ENCODE peak calls at places on chromosomes 13 and 19, in five cellular contexts. M, C, S, H and G are unnamed samples.
A peak's percentile ranks its signal among the peaks of the same experiment; 100 is the strongest.

GRCh38 chr13:27035892-27036235 is 135.7 kb downstream of the USP12 start:
- DNase-seq in M (no peak), C (no peak), S (no peak), H (no peak), G (no peak)

GRCh38 chr13:48403151-48403631 is 9.7 kb downstream of the LPAR6 start:
- DNase-seq in M (no peak), C (no peak), S (peak; percentile 40), H (no peak), G (no peak)

GRCh38 chr19:46904114-46905060 is 43.6 kb downstream of the ARHGAP35 start:
- DNase-seq in M (no peak), C (no peak), S (no peak), H (peak; percentile 42), G (no peak)

GRCh38 chr19:7098096-7098495 is 28.6 kb downstream of the ZNF557 start:
- DNase-seq in M (no peak), C (no peak), S (no peak), H (no peak), G (no peak)

GRCh38 chr19:1020868-1021425 is at the start of gene TMEM259:
- DNase-seq in M (peak; percentile 89), C (peak; percentile 92), S (peak; percentile 92), H (peak; percentile 99), G (peak; percentile 88)

GRCh38 chr13:40476175-40476958 is 190.1 kb downstream of the FOXO1 start:
- DNase-seq in M (no peak), C (peak; percentile 90), S (no peak), H (no peak), G (no peak)

GRCh38 chr13:80313668-80314278 is 27.2 kb downstream of the SPRY2 start:
- DNase-seq in M (no peak), C (no peak), S (no peak), H (no peak), G (no peak)

GRCh38 chr13:95385373-95385772 is 84.1 kb upstream of the ABCC4 start:
- DNase-seq in M (no peak), C (no peak), S (no peak), H (no peak), G (no peak)

GRCh38 chr19:35309481-35310279 is 17.7 kb downstream of the MAG start:
- DNase-seq in M (no peak), C (peak; percentile 87), S (no peak), H (no peak), G (peak; percentile 90)

GRCh38 chr13:113275387-113275786 is 21.7 kb upstream of the LAMP1 start:
- DNase-seq in M (no peak), C (peak; percentile 84), S (no peak), H (peak; percentile 52), G (peak; percentile 71)

GRCh38 chr13:80100636-80101035 is 240.3 kb downstream of the SPRY2 start:
- DNase-seq in M (no peak), C (no peak), S (no peak), H (no peak), G (no peak)

GRCh38 chr19:18586311-18586710 is 2.3 kb upstream of the REX1BD start:
- DNase-seq in M (no peak), C (no peak), S (no peak), H (no peak), G (no peak)

GRCh38 chr13:64061649-64062048 is 2646.0 kb upstream of the PCDH20 start:
- DNase-seq in M (no peak), C (no peak), S (no peak), H (no peak), G (no peak)

GRCh38 chr13:46035066-46035465 is 17.5 kb downstream of the ZC3H13 start:
- DNase-seq in M (no peak), C (no peak), S (no peak), H (no peak), G (no peak)

GRCh38 chr13:106619688-106620555 is 52.0 kb upstream of the ARGLU1 start:
- DNase-seq in M (peak; percentile 17), C (peak; percentile 40), S (peak; percentile 2), H (peak; percentile 70), G (peak; percentile 37)

GRCh38 chr19:47493378-47494210 is 9.6 kb upstream of the KPTN start:
- DNase-seq in M (no peak), C (no peak), S (no peak), H (no peak), G (no peak)

GRCh38 chr13:56352901-56353300 is 787.8 kb upstream of the PRR20A start:
- DNase-seq in M (no peak), C (no peak), S (no peak), H (no peak), G (no peak)

GRCh38 chr13:32650705-32651311 is 64.6 kb downstream of the PDS5B start:
- DNase-seq in M (no peak), C (peak; percentile 73), S (peak; percentile 30), H (peak; percentile 38), G (peak; percentile 25)

GRCh38 chr13:43368003-43368402 is 344.6 kb downstream of the DNAJC15 start:
- DNase-seq in M (no peak), C (no peak), S (no peak), H (no peak), G (no peak)
- TF ChIP-seq SIN3A in M (no peak), C (no peak), S (no peak), H (no peak), G (no peak)

DNA sequence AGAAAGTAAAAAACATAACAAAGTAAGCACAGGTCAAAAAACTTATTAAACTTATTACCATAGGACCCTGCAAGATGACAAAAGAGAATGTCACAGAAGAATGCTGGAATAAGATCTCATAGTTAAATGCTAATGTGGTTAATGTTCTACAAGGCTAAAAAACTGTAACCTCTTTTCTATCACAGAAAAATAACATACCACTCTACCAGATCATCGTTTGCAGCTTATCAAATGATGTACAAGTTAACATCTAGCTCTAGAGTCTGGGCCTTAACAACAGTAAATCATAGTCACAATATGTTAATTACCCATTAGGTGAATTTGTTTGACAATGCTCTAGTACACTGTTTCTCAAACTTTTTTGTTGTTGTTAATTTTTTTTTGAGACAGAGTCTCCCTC is 53.0 kb downstream of the NUFIP1 start:
- DNase-seq in M (no peak), C (no peak), S (no peak), H (no peak), G (no peak)
- TF ChIP-seq GABPA in M (no peak), C (no peak), S (no peak), H (no peak), G (no peak)

GRCh38 chr19:12946092-12946845 is 607 bp downstream of the RAD23A start:
- DNase-seq in M (peak; percentile 68), C (peak; percentile 71), S (no peak), H (peak; percentile 85), G (peak; percentile 85)
- TF ChIP-seq SIN3A in M (peak; percentile 48), C (no peak), S (no peak), H (peak; percentile 81), G (peak; percentile 75)

GRCh38 chr19:10981496-10981895 is 20.7 kb downstream of the SMARCA4 start:
- DNase-seq in M (no peak), C (no peak), S (no peak), H (no peak), G (no peak)
- TF ChIP-seq GABPA in M (no peak), C (no peak), S (no peak), H (no peak), G (no peak)

GRCh38 chr19:58182577-58182988 is 278 bp upstream of the ZNF274 start:
- DNase-seq in M (no peak), C (no peak), S (no peak), H (peak; percentile 90), G (peak; percentile 98)

GRCh38 chr19:58183822-58184215 is 958 bp downstream of the ZNF274 start:
- DNase-seq in M (no peak), C (no peak), S (no peak), H (no peak), G (no peak)

GRCh38 chr19:58182989-58183821 is at the start of gene ZNF274:
- DNase-seq in M (peak; percentile 84), C (peak; percentile 90), S (peak; percentile 68), H (peak; percentile 91), G (peak; percentile 84)

GRCh38 chr19:58181902-58182576 is 822 bp upstream of the ZNF274 start:
- DNase-seq in M (no peak), C (peak; percentile 71), S (no peak), H (no peak), G (peak; percentile 84)
- TF ChIP-seq SIN3A in M (no peak), C (no peak), S (no peak), H (no peak), G (peak; percentile 45)